ENCODE peak calls at places on chromosomes 11 and 22, in eight cellular contexts. T is cardiac fibroblast; U is stimulated activated CD4-positive, alpha-beta T cell treated with anti-CD3 and anti-CD28 coated beads, Interleukin-12 subunit alpha, Interleukin-12 subunit beta, amount 100 ng/mL, for 4 hours; N is CD8-positive, alpha-beta memory T cell; Q is NCI-H1092 treated with DMSO at 0.1 percent for 48 hours; Y is naive thymus-derived CD8-positive, alpha-beta T cell; R is cardiac muscle cell; J is CD8-positive, alpha-beta T cell. I is an unnamed sample.

GRCh38 chr22:37486224-37486845 is at the start of gene MFNG:
- DNase-seq in T (peak; percentile 31), U (peak; percentile 71), N (peak; percentile 83), Q (peak; percentile 9), Y (peak; percentile 63), R (peak; percentile 25), J (peak; percentile 72), I (peak; percentile 24)

GRCh38 chr11:13238879-13239514 is 38.6 kb upstream of the BMAL1 start:
- DNase-seq in T (peak; percentile 62), U (peak; percentile 40), N (peak; percentile 66), Q (peak; percentile 26), Y (peak; percentile 52), R (peak; percentile 64), J (peak; percentile 44), I (peak; percentile 20)

GRCh38 chr11:65060913-65061408 is 2.6 kb upstream of the NAALADL1 start:
- DNase-seq in T (peak; percentile 45), U (no peak), N (no peak), Q (no peak), Y (no peak), R (peak; percentile 51), J (no peak), I (no peak)

GRCh38 chr11:128261011-128261421 is 326.3 kb downstream of the ETS1 start:
- DNase-seq in T (no peak), U (no peak), N (no peak), Q (peak; percentile 14), Y (no peak), R (no peak), J (no peak), I (no peak)

GRCh38 chr11:114285599-114285998 is 10.6 kb upstream of the NNMT start:
- DNase-seq in T (peak; percentile 71), U (no peak), N (no peak), Q (no peak), Y (no peak), R (peak; percentile 72), J (no peak), I (no peak)

GRCh38 chr11:6825333-6825744 is 20.1 kb upstream of the OR10A5 start:
- DNase-seq in T (no peak), U (no peak), N (no peak), Q (no peak), Y (no peak), R (no peak), J (no peak), I (no peak)

GRCh38 chr11:27839226-27839913 is 139.1 kb upstream of the BDNF start:
- DNase-seq in T (peak; percentile 44), U (no peak), N (no peak), Q (no peak), Y (no peak), R (peak; percentile 56), J (no peak), I (no peak)

GRCh38 chr11:102422817-102423725 is 29.5 kb downstream of the TMEM123 start:
- DNase-seq in T (no peak), U (no peak), N (no peak), Q (peak; percentile 38), Y (peak; percentile 46), R (no peak), J (no peak), I (no peak)

GRCh38 chr22:47210112-47210657 is 447.7 kb downstream of the TBC1D22A start:
- DNase-seq in T (no peak), U (no peak), N (peak; percentile 32), Q (no peak), Y (no peak), R (no peak), J (no peak), I (no peak)

GRCh38 chr11:95156916-95157568 is 67.4 kb downstream of the ENDOD1 start:
- DNase-seq in T (peak; percentile 56), U (no peak), N (no peak), Q (no peak), Y (no peak), R (peak; percentile 39), J (no peak), I (no peak)

GRCh38 chr11:45486461-45486860 is 179.0 kb downstream of the CHST1 start:
- DNase-seq in T (no peak), U (no peak), N (no peak), Q (no peak), Y (no peak), R (no peak), J (no peak), I (no peak)

GRCh38 chr22:42315392-42315756 is 44.9 kb upstream of the TCF20 start:
- DNase-seq in T (no peak), U (no peak), N (no peak), Q (no peak), Y (no peak), R (no peak), J (no peak), I (no peak)

GRCh38 chr11:68354181-68354872 is 41.9 kb downstream of the LRP5 start:
- DNase-seq in T (peak; percentile 95), U (no peak), N (no peak), Q (no peak), Y (no peak), R (peak; percentile 97), J (no peak), I (no peak)

GRCh38 chr22:39349506-39349966 is 255 bp upstream of the SYNGR1 start:
- DNase-seq in T (no peak), U (peak; percentile 19), N (no peak), Q (peak; percentile 52), Y (peak; percentile 58), R (peak; percentile 26), J (no peak), I (peak; percentile 33)

GRCh38 chr22:20427104-20427944 is 10.3 kb downstream of the SCARF2 start:
- DNase-seq in T (no peak), U (no peak), N (no peak), Q (no peak), Y (no peak), R (no peak), J (no peak), I (no peak)

GRCh38 chr11:94539420-94539819 is 4.3 kb upstream of the FUT4 start:
- DNase-seq in T (no peak), U (no peak), N (no peak), Q (no peak), Y (no peak), R (no peak), J (no peak), I (no peak)

GRCh38 chr11:19742595-19743292 is 30.1 kb downstream of the NAV2 start:
- DNase-seq in T (peak; percentile 85), U (peak; percentile 56), N (peak; percentile 79), Q (peak; percentile 70), Y (peak; percentile 57), R (peak; percentile 86), J (peak; percentile 49), I (peak; percentile 69)

GRCh38 chr22:27919222-27919942 is at the start of gene PITPNB:
- DNase-seq in T (peak; percentile 99), U (peak; percentile 99), N (peak; percentile 99), Q (peak; percentile 97), Y (peak; percentile 99), R (peak; percentile 99), J (peak; percentile 99), I (peak; percentile 99)

GRCh38 chr11:115272925-115273324 is 231.3 kb downstream of the CADM1 start:
- DNase-seq in T (no peak), U (no peak), N (no peak), Q (no peak), Y (no peak), R (no peak), J (no peak), I (no peak)